ENCODE peak calls at places on chromosomes 12 and 14, in seven cellular contexts. T is A549, X is GM12865, Y is AG10803, E is kidney, G is cardiac muscle cell, F is hepatocyte. L is an unnamed sample.

GRCh38 chr12:131100031-131100674 is 146.4 kb downstream of the ADGRD1 start:
- DNase-seq in T (no peak), X (no peak), E (no peak), G (no peak), F (no peak), Y (no peak), L (no peak)

GRCh38 chr12:2977776-2978175 is 18.6 kb downstream of the TEAD4 start:
- DNase-seq in T (no peak), F (no peak), E (no peak), X (no peak), Y (no peak), G (no peak), L (no peak)

GRCh38 chr14:104263671-104264358 is 125.4 kb downstream of the KIF26A start:
- DNase-seq in Y (no peak), F (no peak), T (no peak), X (no peak), E (peak), G (no peak), L (no peak)

GRCh38 chr12:128819293-128820144 is 4.2 kb downstream of the SLC15A4 start:
- DNase-seq in Y (no peak), T (no peak), E (no peak), F (no peak), X (no peak), G (no peak), L (no peak)

GRCh38 chr12:96183734-96184370 is 10.3 kb upstream of the ELK3 start:
- DNase-seq in E (no peak), Y (no peak), F (no peak), G (no peak), X (no peak), T (no peak), L (no peak)

GRCh38 chr14:52862652-52863338 is 71.4 kb upstream of the GNPNAT1 start:
- DNase-seq in E (no peak), F (peak), G (no peak), Y (peak), T (no peak), X (no peak), L (no peak)

GRCh38 chr14:50321009-50321660 is 9.0 kb downstream of the DMAC2L start:
- DNase-seq in Y (peak), G (peak), X (peak), F (peak), T (peak), E (no peak), L (peak)

GRCh38 chr12:20305470-20305869 is 62.9 kb upstream of the PDE3A start:
- DNase-seq in X (no peak), Y (no peak), E (no peak), G (no peak), T (no peak), F (no peak), L (no peak)

GRCh38 chr14:96105921-96106441 is 66.8 kb downstream of the C14orf132 start:
- DNase-seq in E (peak), Y (peak), X (no peak), T (no peak), F (no peak), G (no peak), L (no peak)

GRCh38 chr12:54028324-54029201 is at the start of gene HOXC6:
- DNase-seq in X (no peak), T (peak), G (no peak), F (peak), Y (peak), E (peak), L (no peak)

GRCh38 chr12:18690653-18691052 is 47.2 kb downstream of the PLCZ1 start:
- DNase-seq in X (no peak), G (no peak), T (peak), E (no peak), Y (peak), F (peak), L (no peak)

GRCh38 chr14:94015223-94015622 is 10.9 kb upstream of the OTUB2 start:
- DNase-seq in G (no peak), E (no peak), X (no peak), T (no peak), Y (no peak), F (no peak), L (no peak)

GRCh38 chr14:104389326-104390220 is 190.0 kb upstream of the C14orf180 start:
- DNase-seq in F (no peak), G (no peak), E (peak), X (peak), T (no peak), Y (no peak), L (no peak)

GRCh38 chr12:52010152-52010622 is 3.4 kb downstream of the TAMALIN start:
- DNase-seq in G (peak), X (no peak), T (no peak), Y (peak), F (peak), E (peak), L (no peak)

GRCh38 chr12:93699271-93700141 is 22.3 kb downstream of the CRADD start:
- DNase-seq in G (no peak), Y (peak), E (no peak), X (no peak), T (no peak), F (no peak), L (no peak)

GRCh38 chr14:79949906-79950305 is 261.4 kb downstream of the DIO2 start:
- DNase-seq in Y (no peak), T (no peak), E (no peak), F (no peak), G (no peak), X (no peak), L (no peak)

GRCh38 chr12:46983959-46984833 is 95.2 kb upstream of the PCED1B start:
- DNase-seq in T (peak), E (no peak), G (peak), Y (peak), X (peak), F (peak), L (peak)

GRCh38 chr12:14629832-14630688 is 62.4 kb upstream of the PLBD1 start:
- DNase-seq in G (peak), Y (peak), E (no peak), X (peak), F (peak), T (peak), L (peak)

GRCh38 chr12:49905718-49906314 is 2.1 kb upstream of the FAIM2 start:
- DNase-seq in X (no peak), E (peak), G (no peak), T (no peak), F (no peak), Y (no peak), L (no peak)

GRCh38 chr14:82689948-82690347 is 1156.3 kb upstream of the SEL1L start:
- DNase-seq in F (no peak), E (no peak), Y (no peak), X (no peak), G (no peak), T (no peak), L (no peak)

GRCh38 chr12:54405573-54405972 is 13.5 kb downstream of the ITGA5 start:
- DNase-seq in Y (no peak), F (no peak), T (no peak), X (no peak), E (no peak), G (no peak), L (no peak)

GRCh38 chr12:10362828-10363664 is 26.8 kb downstream of the KLRK1 start:
- DNase-seq in F (no peak), T (no peak), X (peak), E (no peak), G (no peak), Y (peak), L (no peak)

GRCh38 chr14:73753887-73754880 is 40.0 kb upstream of the PNMA1 start:
- DNase-seq in T (no peak), G (peak), X (peak), E (no peak), F (no peak), Y (peak), L (no peak)

GRCh38 chr12:29537292-29537691 is 39.8 kb upstream of the OVCH1 start:
- DNase-seq in G (no peak), T (no peak), Y (no peak), E (no peak), F (no peak), X (no peak), L (no peak)

GRCh38 chr12:71183018-71183417 is 25.2 kb upstream of the TSPAN8 start:
- DNase-seq in G (no peak), T (no peak), E (no peak), Y (no peak), X (no peak), F (peak), L (no peak)

GRCh38 chr12:75865315-75865714 is 166.3 kb downstream of the PHLDA1 start:
- DNase-seq in X (no peak), T (no peak), E (no peak), G (no peak), Y (no peak), F (no peak), L (no peak)

GRCh38 chr14:32258574-32258973 is 55.5 kb upstream of the RNU6-8 start:
- DNase-seq in X (no peak), E (no peak), F (peak), G (no peak), Y (peak), T (no peak), L (no peak)

GRCh38 chr12:128204725-128205124 is 62.2 kb upstream of the TMEM132C start:
- DNase-seq in F (no peak), T (no peak), G (no peak), X (no peak), Y (no peak), E (no peak), L (no peak)

GRCh38 chr14:81517798-81518398 is 15.8 kb downstream of the SEL1L start:
- DNase-seq in T (no peak), X (no peak), F (no peak), Y (peak), G (no peak), E (peak), L (no peak)

GRCh38 chr14:50763386-50764007 is 67.5 kb downstream of the NIN start:
- DNase-seq in F (no peak), E (no peak), Y (peak), G (no peak), X (no peak), T (no peak), L (peak)

GRCh38 chr12:6276936-6277615 is 33.4 kb upstream of the PLEKHG6 start:
- DNase-seq in G (no peak), X (no peak), F (no peak), E (no peak), T (no peak), Y (no peak), L (peak)

GRCh38 chr12:116538076-116538591 is 21.0 kb upstream of the MAP1LC3B2 start:
- DNase-seq in F (no peak), X (peak), E (no peak), G (no peak), T (no peak), Y (no peak), L (peak)

GRCh38 chr14:65927871-65928270 is 515.3 kb downstream of the FUT8 start:
- DNase-seq in E (no peak), Y (no peak), X (no peak), T (no peak), G (no peak), F (peak), L (no peak)

GRCh38 chr12:12616512-12617275 is 5.0 kb downstream of the CREBL2 start:
- DNase-seq in Y (no peak), T (no peak), E (no peak), X (no peak), G (no peak), F (no peak), L (no peak)

GRCh38 chr12:7060353-7060954 is at the start of gene C1S:
- DNase-seq in T (peak), F (peak), X (no peak), Y (peak), G (peak), E (peak), L (no peak)

GRCh38 chr14:80996049-80996901 is 40.9 kb downstream of the TSHR start:
- DNase-seq in Y (peak), X (peak), F (peak), T (peak), E (no peak), G (peak), L (peak)

GRCh38 chr12:88572785-88573565 is 7.3 kb downstream of the KITLG start:
- DNase-seq in G (no peak), E (no peak), T (no peak), Y (peak), F (no peak), X (no peak), L (no peak)
- H3K4me3 ChIP-seq in G (no peak), E (no peak), T (no peak), Y (no peak), F (no peak), X (no peak), L (no peak)

DNA sequence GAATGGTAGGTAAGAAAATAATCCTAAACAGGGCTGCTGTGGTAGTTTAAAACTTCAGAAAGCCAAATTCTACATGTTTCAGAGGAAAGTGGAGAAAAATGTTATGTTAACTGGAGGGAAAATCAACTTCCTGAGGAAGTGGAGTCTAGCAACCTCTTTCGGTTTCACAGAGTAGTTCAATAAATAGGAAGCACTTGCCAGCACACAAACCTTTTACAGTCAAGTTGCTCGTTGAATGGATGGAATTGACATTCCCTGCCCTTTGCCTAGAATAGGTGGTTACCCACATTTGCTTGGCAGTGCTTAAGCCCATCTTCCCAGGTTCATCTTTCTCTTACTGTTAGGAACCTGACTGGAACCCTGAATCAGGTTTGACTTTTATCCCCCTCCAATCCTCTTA is 15.9 kb downstream of the ANKRD13A start:
- DNase-seq in G (no peak), X (no peak), F (no peak), E (no peak), T (no peak), Y (no peak), L (no peak)
- TF ChIP-seq CTCF in G (no peak), X (no peak), F (no peak), E (peak), T (no peak), Y (no peak), L (no peak)

DNA sequence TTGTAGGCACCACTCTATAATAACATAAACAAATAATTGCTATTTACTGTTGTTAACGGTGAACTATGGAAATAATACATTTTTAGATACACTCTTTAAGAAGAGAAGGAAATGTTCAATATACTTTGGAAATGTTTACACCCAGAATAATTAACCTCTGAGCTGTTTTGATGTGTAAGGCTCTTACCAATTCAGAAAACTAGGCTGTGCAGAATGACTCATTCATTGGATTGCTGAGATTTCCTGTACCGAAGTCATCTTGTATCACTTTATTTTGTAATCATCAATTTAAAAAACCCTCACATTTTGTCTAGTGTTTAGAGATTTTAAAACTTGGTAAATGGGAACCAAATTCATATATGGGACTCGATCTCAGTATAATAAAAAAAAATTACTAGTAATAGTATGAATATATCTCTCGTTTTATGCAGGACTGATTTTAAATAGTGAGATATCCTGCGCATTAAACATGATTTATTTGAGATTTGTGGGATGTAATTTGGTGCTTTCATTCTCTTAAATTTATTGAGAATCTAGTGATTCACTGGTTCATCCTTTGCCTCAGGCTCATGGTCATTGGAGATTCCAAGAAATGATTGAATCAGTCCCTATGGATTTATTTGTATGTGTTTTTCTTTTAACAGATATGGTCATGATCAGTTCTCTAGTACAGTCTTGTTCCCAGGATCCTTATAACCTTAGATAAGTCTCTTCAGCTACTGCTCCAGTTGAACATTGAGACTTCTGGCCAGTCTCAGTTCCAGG is 3.9 kb downstream of the SAMD4A start:
- DNase-seq in T (no peak), E (no peak), Y (peak), G (no peak), F (no peak), X (no peak), L (no peak)
- H3K4me3 ChIP-seq in T (no peak), E (no peak), Y (peak), G (peak), F (no peak), X (no peak), L (no peak)

DNA sequence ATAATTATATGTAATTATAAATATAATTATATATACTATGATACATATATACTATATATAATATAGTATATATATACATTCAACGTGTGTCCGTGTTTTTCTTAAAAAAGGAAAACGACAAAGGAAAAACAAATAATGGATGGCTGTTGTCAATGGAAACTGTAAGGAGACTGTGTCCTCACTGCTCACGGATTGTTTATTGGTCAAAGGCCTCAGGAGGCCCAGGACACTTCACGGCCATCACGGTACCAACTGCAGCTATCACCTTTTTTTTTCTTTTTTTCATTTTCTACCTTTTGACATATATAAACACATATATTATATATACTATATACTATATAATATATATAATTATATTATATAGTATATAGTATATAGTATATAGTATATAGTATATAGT is 113.4 kb downstream of the SPTSSA start:
- DNase-seq in X (no peak), F (no peak), T (no peak), E (no peak), Y (no peak), G (no peak), L (no peak)
- TF ChIP-seq CTCF in X (no peak), F (no peak), T (no peak), E (no peak), Y (no peak), G (no peak), L (no peak)

GRCh38 chr12:22272596-22272995 is 61.9 kb downstream of the ST8SIA1 start:
- DNase-seq in X (no peak), E (no peak), T (no peak), F (no peak), G (no peak), Y (peak), L (no peak)
- H3K4me3 ChIP-seq in X (no peak), E (no peak), T (no peak), F (no peak), G (no peak), Y (no peak), L (no peak)